ENCODE peak calls at places on chromosomes 11 and 22, in four cellular contexts. G is NCI-H1105, C is activated gamma-delta T cell treated with Interleukin-2 at 50 U/mL for 16 hours, I is H7. V is an unnamed sample.

GRCh38 chr11:128718064-128718463 is 24.2 kb downstream of the FLI1 start:
- DNase-seq in G (no peak), C (no peak), I (no peak), V (no peak)

GRCh38 chr11:27242591-27242990 is 120.4 kb downstream of the CCDC34 start:
- DNase-seq in G (no peak), C (no peak), I (no peak), V (no peak)

GRCh38 chr22:28023774-28024173 is 104.7 kb upstream of the PITPNB start:
- DNase-seq in G (no peak), C (no peak), I (no peak), V (no peak)

GRCh38 chr11:56783448-56784041 is 35.0 kb upstream of the OR9G4 start:
- DNase-seq in G (peak), C (no peak), I (peak), V (no peak)

GRCh38 chr11:36456136-36456535 is 53.9 kb downstream of the TRAF6 start:
- DNase-seq in G (no peak), C (no peak), I (no peak), V (no peak)

GRCh38 chr11:94742645-94743044 is 25.5 kb upstream of the AMOTL1 start:
- DNase-seq in G (no peak), C (no peak), I (no peak), V (no peak)

GRCh38 chr11:117931971-117932370 is 2.8 kb upstream of the TMPRSS13 start:
- DNase-seq in G (no peak), C (peak), I (no peak), V (no peak)

GRCh38 chr22:39219071-39220050 is 25.4 kb downstream of the PDGFB start:
- DNase-seq in G (no peak), C (no peak), I (peak), V (no peak)

GRCh38 chr11:43358308-43358669 is 431 bp upstream of the TTC17 start:
- DNase-seq in G (no peak), C (no peak), I (no peak), V (no peak)

GRCh38 chr11:118886681-118887111 is 3.0 kb downstream of the CXCR5 start:
- DNase-seq in G (no peak), C (no peak), I (peak), V (no peak)

GRCh38 chr11:8167796-8168195 is 1.0 kb downstream of the RIC3 start:
- DNase-seq in G (no peak), C (no peak), I (no peak), V (no peak)

GRCh38 chr11:91871791-91872190 is 352.8 kb upstream of the FAT3 start:
- DNase-seq in G (no peak), C (no peak), I (no peak), V (no peak)

GRCh38 chr22:33025675-33026074 is 32.5 kb downstream of the SYN3 start:
- DNase-seq in G (no peak), C (no peak), I (no peak), V (no peak)

GRCh38 chr11:12330491-12331231 is 46.7 kb upstream of the PARVA start:
- DNase-seq in G (peak), C (no peak), I (no peak), V (no peak)

GRCh38 chr11:61779666-61780525 is 12.5 kb downstream of the TMEM258 start:
- DNase-seq in G (no peak), C (no peak), I (peak), V (no peak)

GRCh38 chr11:35822815-35823495 is 120.9 kb upstream of the LDLRAD3 start:
- DNase-seq in G (no peak), C (no peak), I (no peak), V (no peak)

GRCh38 chr22:28795071-28795693 is 5.2 kb downstream of the XBP1 start:
- DNase-seq in G (no peak), C (no peak), I (no peak), V (no peak)

GRCh38 chr22:23105919-23106853 is 35.6 kb downstream of the RSPH14 start:
- DNase-seq in G (no peak), C (no peak), I (no peak), V (no peak)

GRCh38 chr22:43308451-43309235 is 34.5 kb downstream of the SCUBE1 start:
- DNase-seq in G (peak), C (no peak), I (peak), V (no peak)

GRCh38 chr11:65917434-65918210 is 1.2 kb downstream of the C11orf68 start:
- DNase-seq in G (no peak), C (no peak), I (no peak), V (no peak)

GRCh38 chr22:45430871-45431270 is 17.4 kb downstream of the RIBC2 start:
- DNase-seq in G (no peak), C (no peak), I (peak), V (no peak)

GRCh38 chr11:72124046-72124445 is 11.5 kb upstream of the FOLR3 start:
- DNase-seq in G (no peak), C (no peak), I (no peak), V (no peak)

GRCh38 chr11:46305295-46305694 is 27.8 kb downstream of the CREB3L1 start:
- DNase-seq in G (no peak), C (no peak), I (peak), V (no peak)

GRCh38 chr22:28799834-28800307 is 498 bp downstream of the XBP1 start:
- DNase-seq in G (no peak), C (no peak), I (no peak), V (no peak)

GRCh38 chr22:27515091-27515523 is 286.4 kb downstream of the MN1 start:
- DNase-seq in G (no peak), C (no peak), I (no peak), V (no peak)

GRCh38 chr22:38218661-38219331 is 17.0 kb downstream of the MAFF start:
- DNase-seq in G (no peak), C (no peak), I (peak), V (peak)

GRCh38 chr22:37059876-37060449 is 8.4 kb downstream of the KCTD17 start:
- DNase-seq in G (no peak), C (no peak), I (no peak), V (no peak)

GRCh38 chr11:35011389-35011788 is 95.0 kb downstream of the PDHX start:
- DNase-seq in G (no peak), C (no peak), I (no peak), V (no peak)

GRCh38 chr22:30198152-30198845 is 48.3 kb downstream of the LIF start:
- DNase-seq in G (no peak), C (no peak), I (peak), V (no peak)

GRCh38 chr11:45933131-45933821 is 10.8 kb downstream of the LARGE2 start:
- DNase-seq in G (no peak), C (no peak), I (peak), V (no peak)

GRCh38 chr11:19242184-19242932 is 1.6 kb upstream of the E2F8 start:
- DNase-seq in G (no peak), C (no peak), I (peak), V (no peak)

GRCh38 chr11:1174441-1175370 is 17.0 kb downstream of the MUC5AC start:
- DNase-seq in G (no peak), C (no peak), I (peak), V (no peak)

GRCh38 chr11:17378655-17379054 is 9.8 kb downstream of the KCNJ11 start:
- DNase-seq in G (no peak), C (no peak), I (no peak), V (no peak)

GRCh38 chr11:75351541-75352416 is at the start of gene ARRB1:
- DNase-seq in G (no peak), C (peak), I (peak), V (peak)